ENCODE peak calls at places on chromosome 13, in four cellular contexts. V, Z, J and F are unnamed samples.

GRCh38 chr13:26463848-26464247 is 93.6 kb upstream of the WASF3 start:
- DNase-seq in J (no peak), V (no peak), Z (no peak), F (no peak)

GRCh38 chr13:39297664-39298171 is 259.5 kb downstream of the NHLRC3 start:
- DNase-seq in Z (no peak), J (no peak), V (no peak), F (no peak)

GRCh38 chr13:23372264-23372905 is 61.1 kb downstream of the SACS start:
- DNase-seq in V (no peak), J (no peak), Z (no peak), F (no peak)

GRCh38 chr13:112058519-112058873 is 8.5 kb upstream of the SOX1 start:
- DNase-seq in V (no peak), J (no peak), Z (no peak), F (no peak)

GRCh38 chr13:111187879-111188643 is 73.0 kb downstream of the ARHGEF7 start:
- DNase-seq in J (no peak), V (no peak), Z (no peak), F (no peak)

GRCh38 chr13:40581277-40581579 is 85.2 kb downstream of the FOXO1 start:
- DNase-seq in Z (no peak), J (no peak), V (no peak), F (no peak)

GRCh38 chr13:111557921-111558699 is 237.7 kb downstream of the TEX29 start:
- DNase-seq in J (no peak), V (no peak), Z (no peak), F (no peak)

GRCh38 chr13:100954430-100955361 is 280.1 kb upstream of the TMTC4 start:
- DNase-seq in J (no peak), V (no peak), Z (no peak), F (no peak)

GRCh38 chr13:40275155-40275554 is 391.3 kb downstream of the FOXO1 start:
- DNase-seq in J (no peak), V (no peak), Z (no peak), F (no peak)